ENCODE peak calls at places on chromosomes 1 and 21, in five cellular contexts. A is hepatocyte, J is MM.1S, B is fibroblast of lung, X is neural progenitor cell. S is an unnamed sample.
A peak's percentile ranks its signal among the peaks of the same experiment; 100 is the strongest.

GRCh38 chr1:177943999-177944672 is 25.7 kb downstream of the SEC16B start:
- DNase-seq in A (no peak), B (no peak), X (no peak), J (no peak), S (no peak)

GRCh38 chr1:59092126-59092525 is 204.8 kb upstream of the FGGY start:
- DNase-seq in B (peak; percentile 58), X (no peak), J (no peak), A (no peak), S (no peak)

GRCh38 chr1:53902235-53902920 is 8.4 kb downstream of the DIO1 start:
- DNase-seq in B (no peak), A (no peak), X (no peak), J (no peak), S (no peak)

GRCh38 chr1:32333251-32333963 is 2.6 kb downstream of the MARCKSL1 start:
- DNase-seq in X (no peak), B (no peak), A (no peak), J (peak; percentile 45), S (no peak)

GRCh38 chr1:31239653-31240241 is at the start of gene NKAIN1:
- DNase-seq in B (peak; percentile 48), X (peak; percentile 91), A (peak; percentile 69), J (no peak), S (no peak)

GRCh38 chr1:67843335-67843734 is 10.1 kb upstream of the GNG12 start:
- DNase-seq in A (no peak), B (peak; percentile 73), X (no peak), J (no peak), S (no peak)

GRCh38 chr1:177181631-177182291 is 11.0 kb downstream of the BRINP2 start:
- DNase-seq in J (peak; percentile 93), A (peak; percentile 78), B (peak; percentile 29), X (peak; percentile 93), S (no peak)

GRCh38 chr21:36839123-36839522 is 127.3 kb downstream of the HLCS start:
- DNase-seq in A (no peak), J (no peak), B (peak; percentile 70), X (no peak), S (no peak)

GRCh38 chr1:93629101-93630059 is 52.3 kb downstream of the BCAR3 start:
- DNase-seq in X (peak; percentile 79), B (peak; percentile 66), A (peak; percentile 81), J (peak; percentile 42), S (peak; percentile 58)

GRCh38 chr1:212413902-212414327 is 771 bp downstream of the PACC1 start:
- DNase-seq in X (peak; percentile 42), B (peak; percentile 25), A (peak; percentile 23), J (no peak), S (no peak)

GRCh38 chr1:8423702-8424538 is 106.0 kb downstream of the SLC45A1 start:
- DNase-seq in A (peak; percentile 85), J (no peak), B (peak; percentile 78), X (peak; percentile 90), S (no peak)

GRCh38 chr1:209428241-209428921 is 155.1 kb upstream of the CAMK1G start:
- DNase-seq in J (peak; percentile 41), A (peak; percentile 36), X (peak; percentile 82), B (no peak), S (no peak)

GRCh38 chr1:117664314-117664713 is 58.5 kb downstream of the TENT5C start:
- DNase-seq in J (peak; percentile 82), X (no peak), A (no peak), B (no peak), S (no peak)

GRCh38 chr1:204190212-204191211 is 5.8 kb downstream of the KISS1 start:
- DNase-seq in B (peak; percentile 56), J (no peak), X (peak; percentile 33), A (peak; percentile 88), S (peak; percentile 30)

GRCh38 chr1:226248091-226248490 is 24.6 kb downstream of the MIXL1 start:
- DNase-seq in A (no peak), J (peak; percentile 56), B (no peak), X (no peak), S (no peak)

GRCh38 chr1:91806777-91807700 is 78.9 kb downstream of the TGFBR3 start:
- DNase-seq in J (no peak), B (peak; percentile 70), X (no peak), A (no peak), S (peak; percentile 59)

GRCh38 chr1:4002061-4002521 is 102.0 kb upstream of the C1orf174 start:
- DNase-seq in X (no peak), B (no peak), J (no peak), A (no peak), S (no peak)

GRCh38 chr21:33924079-33924765 is 8.6 kb upstream of the ATP5PO start:
- DNase-seq in B (peak; percentile 59), A (peak; percentile 94), J (peak; percentile 88), X (peak; percentile 91), S (peak; percentile 39)

GRCh38 chr1:220786337-220787068 is at the start of gene MTARC1:
- DNase-seq in X (peak; percentile 88), B (peak; percentile 57), A (peak; percentile 74), J (peak; percentile 66), S (no peak)

GRCh38 chr1:203556047-203556851 is 62.3 kb downstream of the OPTC start:
- DNase-seq in B (peak; percentile 80), A (peak; percentile 68), X (peak; percentile 50), J (no peak), S (no peak)

GRCh38 chr1:192544983-192545393 is 30.6 kb upstream of the RGS1 start:
- DNase-seq in B (peak; percentile 93), X (no peak), A (no peak), J (peak; percentile 94), S (peak; percentile 91)

GRCh38 chr1:201348211-201348566 is 29.3 kb downstream of the TNNT2 start:
- DNase-seq in X (peak; percentile 83), B (peak; percentile 35), J (peak; percentile 54), A (peak; percentile 69), S (no peak)

GRCh38 chr1:28877132-28877781 is 37.1 kb upstream of the EPB41 start:
- DNase-seq in J (peak; percentile 83), X (peak; percentile 87), A (peak; percentile 89), B (peak; percentile 42), S (peak; percentile 32)

GRCh38 chr1:4650486-4650885 is 3.9 kb upstream of the AJAP1 start:
- DNase-seq in A (peak; percentile 30), J (no peak), X (no peak), B (peak; percentile 62), S (no peak)

GRCh38 chr1:163258181-163258580 is 55.5 kb upstream of the RGS5 start:
- DNase-seq in B (peak; percentile 70), J (no peak), A (no peak), X (no peak), S (no peak)

GRCh38 chr1:22184892-22185612 is 42.2 kb upstream of the WNT4 start:
- DNase-seq in A (peak; percentile 43), J (no peak), B (peak; percentile 22), X (peak; percentile 11), S (no peak)

GRCh38 chr1:40699787-40700186 is 8.3 kb downstream of the NFYC start:
- DNase-seq in J (no peak), A (no peak), B (peak; percentile 6), X (no peak), S (no peak)

GRCh38 chr1:230424440-230425251 is 1.5 kb downstream of the PGBD5 start:
- DNase-seq in B (no peak), X (peak; percentile 64), J (no peak), A (peak; percentile 31), S (no peak)
- TF ChIP-seq EZH2 in B (peak; percentile 72), X (no peak), J (no peak), A (no peak), S (no peak)

DNA sequence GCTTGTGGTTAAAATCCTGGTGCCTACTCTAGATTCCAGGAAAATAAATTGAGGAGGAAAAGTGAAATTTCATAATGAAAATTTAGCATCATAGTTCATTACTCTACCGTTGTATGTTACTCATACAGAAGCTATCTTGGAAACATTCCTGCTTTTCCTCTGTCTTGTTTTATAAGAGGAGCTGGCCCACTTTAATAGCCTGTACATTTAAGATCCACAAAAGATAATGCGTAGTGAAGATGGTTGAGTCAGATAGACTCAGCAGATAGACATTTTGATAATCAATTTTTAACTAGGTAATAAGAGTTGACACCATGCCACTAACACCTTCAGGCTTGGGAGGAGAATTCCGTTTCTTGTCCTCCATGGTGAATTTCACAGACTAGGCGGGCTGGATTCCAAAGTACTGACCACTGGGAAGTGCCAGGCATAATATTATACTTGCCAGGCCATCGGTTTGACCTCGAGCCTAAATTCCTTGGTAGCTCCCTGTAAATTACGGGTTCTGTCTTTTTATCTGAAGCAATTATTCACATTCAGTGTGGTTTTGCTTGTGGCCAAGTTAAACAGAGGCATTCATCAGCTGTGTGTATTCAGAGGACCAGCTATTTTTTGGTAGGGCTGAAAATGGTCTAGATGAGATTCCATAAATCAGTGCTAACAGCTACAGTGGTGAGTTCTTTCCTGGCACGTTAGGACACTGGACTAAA is 111.9 kb upstream of the KAZN start:
- DNase-seq in A (no peak), J (no peak), X (no peak), B (peak; percentile 99), S (no peak)
- H3K27ac ChIP-seq in A (no peak overlapping the region), J (no peak overlapping the region), X (no peak overlapping the region), B (peak overlapping the region; percentile 31), S (no peak overlapping the region)

GRCh38 chr1:109483658-109484518 is at the start of gene ATXN7L2:
- DNase-seq in A (peak; percentile 97), X (peak; percentile 97), J (peak; percentile 73), B (peak; percentile 81), S (peak; percentile 67)

GRCh38 chr1:109485001-109485400 is 1.3 kb downstream of the ATXN7L2 start:
- DNase-seq in B (no peak), A (no peak), X (no peak), J (no peak), S (no peak)

GRCh38 chr1:109482242-109482641 is 1.5 kb upstream of the ATXN7L2 start:
- DNase-seq in B (no peak), J (no peak), X (no peak), A (no peak), S (no peak)

GRCh38 chr1:109482796-109483638 is 688 bp upstream of the ATXN7L2 start:
- DNase-seq in B (peak; percentile 26), A (peak; percentile 55), X (peak; percentile 80), J (no peak), S (no peak)

DNA sequence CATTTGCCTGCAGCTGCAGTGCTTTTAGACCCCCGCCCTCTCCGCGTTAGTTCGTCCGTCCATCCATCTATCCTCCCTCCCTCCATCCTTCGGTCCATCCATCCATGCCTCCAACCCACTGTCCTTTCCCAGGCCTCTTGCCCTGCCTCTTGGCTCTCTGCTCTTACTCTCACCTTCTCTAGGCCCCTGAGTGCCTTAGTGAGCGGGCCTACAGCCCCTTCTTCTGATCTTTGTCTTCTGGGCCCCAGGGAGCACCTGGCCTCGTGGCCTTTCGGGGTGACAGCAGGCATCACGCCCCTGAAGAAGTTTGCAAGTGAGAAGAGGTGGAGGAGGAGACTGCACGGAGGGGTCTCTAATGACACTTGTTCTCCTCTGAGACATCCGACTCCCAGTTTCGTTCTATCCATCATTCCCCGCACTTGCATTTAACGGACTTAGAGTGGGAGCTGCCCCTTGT is 842 bp downstream of the ATXN7L2 start:
- DNase-seq in J (no peak), B (no peak), X (peak; percentile 48), A (no peak), S (no peak)
- TF ChIP-seq EZH2 in J (no peak), B (no peak), X (no peak), A (no peak), S (no peak)

DNA sequence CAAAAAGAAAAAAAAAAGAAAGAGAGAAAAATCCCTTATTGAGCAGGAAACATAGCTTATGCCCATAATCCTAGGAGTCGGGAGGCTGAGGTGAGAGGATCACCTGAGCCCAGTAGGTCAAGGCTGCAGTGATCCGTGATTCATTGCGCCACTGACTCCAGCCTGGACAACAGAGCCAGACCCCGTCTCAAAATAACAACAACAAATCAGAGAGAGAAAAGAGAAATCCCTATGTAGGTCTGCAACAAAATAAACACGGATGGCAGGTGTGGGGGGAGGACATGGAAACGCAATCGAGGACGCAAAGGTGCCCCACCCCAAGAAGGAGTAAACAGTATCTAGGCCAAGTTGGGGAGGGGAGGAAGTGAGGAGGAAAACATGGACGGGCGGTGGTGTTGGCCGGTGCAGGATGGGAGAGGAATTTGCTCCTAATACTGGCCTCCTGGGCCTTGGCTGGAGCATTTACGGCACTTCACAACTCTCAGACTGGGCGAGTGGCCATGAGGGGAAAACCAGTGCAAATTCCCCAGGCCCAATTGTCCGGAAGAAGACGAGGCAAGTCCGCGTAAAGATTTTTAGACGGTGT is 612 bp upstream of the CHTOP start:
- DNase-seq in X (no peak), J (no peak), B (no peak), A (no peak), S (no peak)
- H3K27ac ChIP-seq in X (no peak overlapping the region), J (no peak overlapping the region), B (peak overlapping the region; percentile 93), A (peak overlapping the region; percentile 50), S (no peak overlapping the region)

S was measured in SK-N-MC.